ENCODE peak calls at places on chromosome 17, in four cellular contexts. F, B, T and Y are unnamed samples.

GRCh38 chr17:10033982-10034381 is 128.9 kb upstream of the RCVRN start:
- DNase-seq in T (no peak), B (no peak), F (peak; percentile 46), Y (peak; percentile 51)

GRCh38 chr17:36534117-36534880 is at the start of gene MYO19:
- DNase-seq in T (peak; percentile 57), F (peak; percentile 66), B (peak; percentile 52), Y (peak; percentile 43)

GRCh38 chr17:28948873-28949184 is 2.5 kb downstream of the PHF12 start:
- DNase-seq in B (no peak), F (no peak), T (no peak), Y (no peak)

GRCh38 chr17:56831364-56832095 is 2.2 kb downstream of the C17orf67 start:
- DNase-seq in B (no peak), T (no peak), F (no peak), Y (no peak)

GRCh38 chr17:19713901-19714361 is 2.5 kb downstream of the SLC47A2 start:
- DNase-seq in T (no peak), B (no peak), F (no peak), Y (no peak)

GRCh38 chr17:65474658-65475057 is 86.8 kb downstream of the AXIN2 start:
- DNase-seq in T (no peak), B (no peak), F (no peak), Y (no peak)

GRCh38 chr17:69854381-69854780 is 220.6 kb upstream of the KCNJ16 start:
- DNase-seq in B (no peak), F (no peak), T (no peak), Y (no peak)

GRCh38 chr17:83053779-83054451 is 25.5 kb upstream of the METRNL start:
- DNase-seq in B (no peak), F (no peak), T (no peak), Y (no peak)

GRCh38 chr17:54505404-54505803 is 395.2 kb upstream of the TOM1L1 start:
- DNase-seq in F (no peak), B (no peak), T (no peak), Y (no peak)

GRCh38 chr17:1577186-1577585 is 14.6 kb upstream of the PITPNA start:
- DNase-seq in B (peak; percentile 87), T (peak; percentile 92), F (peak; percentile 98), Y (peak; percentile 97)

GRCh38 chr17:58534331-58534730 is 19.9 kb upstream of the MTMR4 start:
- DNase-seq in B (no peak), F (no peak), T (no peak), Y (no peak)

GRCh38 chr17:79976451-79976850 is 59.2 kb downstream of the TBC1D16 start:
- DNase-seq in F (no peak), B (no peak), T (no peak), Y (no peak)

GRCh38 chr17:17342242-17342945 is 39.2 kb downstream of the NT5M start:
- DNase-seq in T (no peak), F (no peak), B (no peak), Y (no peak)

GRCh38 chr17:82438401-82439193 is 12.0 kb downstream of the CYBC1 start:
- DNase-seq in T (no peak), F (no peak), B (no peak), Y (no peak)

DNA sequence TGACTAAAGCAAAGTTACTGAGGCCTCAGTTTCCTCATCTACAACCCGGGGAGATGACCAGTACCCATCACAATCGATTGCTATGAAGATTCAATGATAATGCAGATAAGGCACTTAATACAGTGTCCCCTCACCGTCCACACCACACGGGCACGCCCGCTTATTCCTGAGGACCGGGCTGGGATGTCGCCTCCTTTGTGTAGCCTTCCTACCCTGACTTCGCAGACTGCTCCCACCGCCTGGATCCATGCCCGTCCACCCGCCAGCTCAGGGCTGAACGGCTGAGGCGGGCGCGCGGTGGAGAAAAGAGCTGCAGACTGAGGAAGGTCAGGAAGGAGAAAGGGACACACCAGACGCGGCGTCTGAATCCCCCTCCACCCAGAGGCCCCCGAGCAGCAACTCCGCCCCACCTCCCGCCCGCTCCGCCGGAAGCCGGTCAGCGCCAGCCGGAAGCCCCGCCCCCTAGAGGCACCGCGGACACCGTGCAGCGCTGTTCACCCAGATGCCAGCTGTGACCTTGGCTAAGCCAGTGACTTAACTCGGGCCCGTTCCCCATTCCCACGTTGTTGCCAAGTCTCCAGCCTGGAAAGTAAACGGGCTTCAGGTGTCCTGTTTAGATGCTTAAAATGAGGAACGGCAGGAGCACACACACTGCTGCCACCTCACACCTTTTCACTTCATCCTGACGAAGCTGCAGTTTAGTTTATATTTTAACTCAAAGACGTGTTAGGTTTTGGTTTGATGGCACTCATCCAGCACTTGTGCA is at the start of gene KRABD2:
- DNase-seq in F (peak; percentile 87), T (peak; percentile 83), B (peak; percentile 92), Y (peak; percentile 86)
- TF ChIP-seq CTCF in F (peak; percentile 58), T (peak; percentile 51), B (peak; percentile 51), Y (peak; percentile 65)

GRCh38 chr17:43908111-43908721 is 880 bp upstream of the MPP2 start:
- DNase-seq in F (peak; percentile 78), T (peak; percentile 71), B (peak; percentile 74), Y (peak; percentile 74)
- H3K4me3 ChIP-seq in F (peak overlapping the region; percentile 68), T (no peak overlapping the region), B (peak overlapping the region; percentile 66), Y (peak overlapping the region; percentile 73)

GRCh38 chr17:39979865-39980401 is 674 bp upstream of the PSMD3 start:
- DNase-seq in B (no peak), T (no peak), F (peak; percentile 48), Y (no peak)
- TF ChIP-seq CTCF in B (no peak), T (no peak), F (peak; percentile 28), Y (peak; percentile 31)

GRCh38 chr17:50538549-50539410 is 6.2 kb downstream of the EPN3 start:
- DNase-seq in T (no peak), F (no peak), B (no peak), Y (no peak)

GRCh38 chr17:50539762-50540440 is 7.1 kb upstream of the SPATA20 start:
- DNase-seq in T (no peak), B (no peak), F (no peak), Y (no peak)

GRCh38 chr17:50541916-50542688 is 4.9 kb upstream of the SPATA20 start:
- DNase-seq in T (peak; percentile 69), F (peak; percentile 87), B (peak; percentile 84), Y (peak; percentile 67)

GRCh38 chr17:50541402-50541915 is 5.5 kb upstream of the SPATA20 start:
- DNase-seq in T (no peak), F (no peak), B (no peak), Y (no peak)

GRCh38 chr17:50540485-50541401 is 6.2 kb upstream of the SPATA20 start:
- DNase-seq in T (no peak), B (no peak), F (no peak), Y (no peak)
- H3K4me3 ChIP-seq in T (no peak overlapping the region), B (no peak overlapping the region), F (no peak overlapping the region), Y (no peak overlapping the region)

GRCh38 chr17:61250335-61250890 is 149.2 kb upstream of the TBX2 start:
- DNase-seq in F (peak; percentile 45), T (peak; percentile 69), B (no peak), Y (peak; percentile 31)
- TF ChIP-seq CTCF in F (no peak), T (no peak), B (no peak), Y (no peak)

GRCh38 chr17:5913641-5914040 is 156.5 kb upstream of the WSCD1 start:
- DNase-seq in F (no peak), T (no peak), B (no peak), Y (no peak)

GRCh38 chr17:5922476-5922875 is 147.7 kb upstream of the WSCD1 start:
- DNase-seq in F (no peak), B (no peak), T (no peak), Y (no peak)

GRCh38 chr17:5915337-5915736 is 154.8 kb upstream of the WSCD1 start:
- DNase-seq in T (no peak), B (no peak), F (no peak), Y (no peak)

GRCh38 chr17:5921919-5922318 is 148.3 kb upstream of the WSCD1 start:
- DNase-seq in B (no peak), T (no peak), F (no peak), Y (no peak)

GRCh38 chr17:5919104-5919503 is 151.1 kb upstream of the WSCD1 start:
- DNase-seq in B (no peak), F (no peak), T (no peak), Y (no peak)
- H3K4me3 ChIP-seq in B (no peak overlapping the region), F (no peak overlapping the region), T (no peak overlapping the region), Y (no peak overlapping the region)

DNA sequence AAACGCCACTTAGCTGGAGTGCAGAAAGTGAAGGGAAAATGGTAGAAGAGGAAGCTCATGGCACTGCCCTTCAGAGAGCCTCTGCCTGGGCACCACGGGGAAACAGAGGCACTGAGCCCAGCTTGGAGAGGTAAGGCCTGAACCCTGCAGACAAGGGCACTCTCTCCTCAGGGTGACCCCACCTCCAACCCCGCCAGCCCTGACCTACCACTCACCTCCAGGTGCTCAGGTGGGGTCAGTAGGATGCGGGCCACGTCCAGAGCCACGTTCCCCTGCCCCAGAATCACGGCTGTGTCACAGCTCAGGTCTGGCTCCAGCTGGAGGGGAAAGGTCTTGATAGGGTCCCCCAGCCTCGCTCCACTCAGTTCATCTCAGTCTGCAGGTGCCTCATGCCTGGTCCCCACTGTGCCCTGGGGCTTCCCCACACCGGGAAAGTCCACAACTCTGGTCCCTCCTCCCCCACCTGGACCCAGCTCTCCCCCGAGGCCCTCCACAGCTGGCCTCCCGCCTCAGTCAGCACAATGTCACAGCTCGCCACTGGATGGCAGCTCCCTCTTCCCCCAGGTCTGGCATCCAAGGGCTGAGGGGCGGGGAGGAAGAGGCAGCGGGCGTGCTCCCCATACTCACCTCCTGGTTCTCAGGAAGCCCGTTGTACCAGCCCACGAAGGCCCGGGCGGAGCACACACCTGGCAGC is 6.0 kb upstream of the GRIN2C start:
- DNase-seq in F (no peak), T (no peak), B (no peak), Y (no peak)
- TF ChIP-seq CTCF in F (no peak), T (no peak), B (no peak), Y (no peak)